ENCODE peak calls at places on chromosome 18, in four cellular contexts. One of them, this sample, is unnamed.

GRCh38 chr18:29305516-29305915 is 1128.6 kb upstream of the CDH2 start:
- DNase-seq in stimulated activated CD4-positive, alpha-beta T cell treated with anti-CD3 and anti-CD28 coated beads, Interleukin-2, amount 100 ng/mL, for 48 hours: no peak
- DNase-seq in stromal cell of bone marrow: no peak
- DNase-seq in neural crest cell: no peak
- DNase-seq in this sample: no peak

GRCh38 chr18:9722691-9723090 is 14.6 kb downstream of the RAB31 start:
- DNase-seq in stimulated activated CD4-positive, alpha-beta T cell treated with anti-CD3 and anti-CD28 coated beads, Interleukin-2, amount 100 ng/mL, for 48 hours: no peak
- DNase-seq in neural crest cell: no peak
- DNase-seq in stromal cell of bone marrow: no peak
- DNase-seq in this sample: no peak

GRCh38 chr18:22432672-22433137 is 15.0 kb upstream of the CTAGE1 start:
- DNase-seq in stimulated activated CD4-positive, alpha-beta T cell treated with anti-CD3 and anti-CD28 coated beads, Interleukin-2, amount 100 ng/mL, for 48 hours: no peak
- DNase-seq in neural crest cell: no peak
- DNase-seq in stromal cell of bone marrow: peak
- DNase-seq in this sample: peak

GRCh38 chr18:69648486-69648885 is 247.8 kb downstream of the DOK6 start:
- DNase-seq in stromal cell of bone marrow: no peak
- DNase-seq in stimulated activated CD4-positive, alpha-beta T cell treated with anti-CD3 and anti-CD28 coated beads, Interleukin-2, amount 100 ng/mL, for 48 hours: no peak
- DNase-seq in neural crest cell: no peak
- DNase-seq in this sample: no peak

GRCh38 chr18:67730884-67731283 is 214.4 kb upstream of the DSEL start:
- DNase-seq in stimulated activated CD4-positive, alpha-beta T cell treated with anti-CD3 and anti-CD28 coated beads, Interleukin-2, amount 100 ng/mL, for 48 hours: no peak
- DNase-seq in stromal cell of bone marrow: peak
- DNase-seq in neural crest cell: no peak
- DNase-seq in this sample: peak

GRCh38 chr18:3590096-3590655 is 140.2 kb downstream of the TGIF1 start:
- DNase-seq in stromal cell of bone marrow: no peak
- DNase-seq in stimulated activated CD4-positive, alpha-beta T cell treated with anti-CD3 and anti-CD28 coated beads, Interleukin-2, amount 100 ng/mL, for 48 hours: no peak
- DNase-seq in neural crest cell: no peak
- DNase-seq in this sample: no peak

GRCh38 chr18:58856881-58857280 is 7.8 kb upstream of the ZNF532 start:
- DNase-seq in stromal cell of bone marrow: peak
- DNase-seq in neural crest cell: no peak
- DNase-seq in stimulated activated CD4-positive, alpha-beta T cell treated with anti-CD3 and anti-CD28 coated beads, Interleukin-2, amount 100 ng/mL, for 48 hours: no peak
- DNase-seq in this sample: no peak

GRCh38 chr18:3790702-3791101 is 340.7 kb downstream of the TGIF1 start:
- DNase-seq in stromal cell of bone marrow: no peak
- DNase-seq in neural crest cell: no peak
- DNase-seq in stimulated activated CD4-positive, alpha-beta T cell treated with anti-CD3 and anti-CD28 coated beads, Interleukin-2, amount 100 ng/mL, for 48 hours: no peak
- DNase-seq in this sample: peak

GRCh38 chr18:8882632-8883408 is 177.5 kb downstream of the MTCL1 start:
- DNase-seq in neural crest cell: peak
- DNase-seq in stromal cell of bone marrow: no peak
- DNase-seq in stimulated activated CD4-positive, alpha-beta T cell treated with anti-CD3 and anti-CD28 coated beads, Interleukin-2, amount 100 ng/mL, for 48 hours: no peak
- DNase-seq in this sample: no peak

GRCh38 chr18:21145371-21145770 is 33.8 kb upstream of the ROCK1 start:
- DNase-seq in stimulated activated CD4-positive, alpha-beta T cell treated with anti-CD3 and anti-CD28 coated beads, Interleukin-2, amount 100 ng/mL, for 48 hours: no peak
- DNase-seq in stromal cell of bone marrow: no peak
- DNase-seq in neural crest cell: no peak
- DNase-seq in this sample: no peak

GRCh38 chr18:25055076-25055475 is 296.9 kb downstream of the ZNF521 start:
- DNase-seq in stimulated activated CD4-positive, alpha-beta T cell treated with anti-CD3 and anti-CD28 coated beads, Interleukin-2, amount 100 ng/mL, for 48 hours: no peak
- DNase-seq in stromal cell of bone marrow: peak
- DNase-seq in neural crest cell: no peak
- DNase-seq in this sample: no peak

GRCh38 chr18:48409591-48410094 is 460 bp upstream of the ZBTB7C start:
- DNase-seq in neural crest cell: peak
- DNase-seq in stimulated activated CD4-positive, alpha-beta T cell treated with anti-CD3 and anti-CD28 coated beads, Interleukin-2, amount 100 ng/mL, for 48 hours: no peak
- DNase-seq in stromal cell of bone marrow: no peak
- DNase-seq in this sample: no peak

GRCh38 chr18:70333757-70334156 is 44.9 kb downstream of the SOCS6 start:
- DNase-seq in stromal cell of bone marrow: peak
- DNase-seq in neural crest cell: no peak
- DNase-seq in stimulated activated CD4-positive, alpha-beta T cell treated with anti-CD3 and anti-CD28 coated beads, Interleukin-2, amount 100 ng/mL, for 48 hours: no peak
- DNase-seq in this sample: peak

GRCh38 chr18:2409906-2410305 is 161.4 kb downstream of the METTL4 start:
- DNase-seq in neural crest cell: no peak
- DNase-seq in stromal cell of bone marrow: no peak
- DNase-seq in stimulated activated CD4-positive, alpha-beta T cell treated with anti-CD3 and anti-CD28 coated beads, Interleukin-2, amount 100 ng/mL, for 48 hours: no peak
- DNase-seq in this sample: no peak

GRCh38 chr18:3162181-3162580 is 57.6 kb downstream of the MYOM1 start:
- DNase-seq in neural crest cell: no peak
- DNase-seq in stromal cell of bone marrow: no peak
- DNase-seq in stimulated activated CD4-positive, alpha-beta T cell treated with anti-CD3 and anti-CD28 coated beads, Interleukin-2, amount 100 ng/mL, for 48 hours: no peak
- DNase-seq in this sample: no peak

GRCh38 chr18:45557296-45557695 is 58.0 kb upstream of the SLC14A2 start:
- DNase-seq in neural crest cell: no peak
- DNase-seq in stromal cell of bone marrow: no peak
- DNase-seq in stimulated activated CD4-positive, alpha-beta T cell treated with anti-CD3 and anti-CD28 coated beads, Interleukin-2, amount 100 ng/mL, for 48 hours: no peak
- DNase-seq in this sample: no peak

GRCh38 chr18:65725421-65726050 is 25.3 kb upstream of the CDH7 start:
- DNase-seq in stimulated activated CD4-positive, alpha-beta T cell treated with anti-CD3 and anti-CD28 coated beads, Interleukin-2, amount 100 ng/mL, for 48 hours: no peak
- DNase-seq in stromal cell of bone marrow: no peak
- DNase-seq in neural crest cell: peak
- DNase-seq in this sample: no peak

GRCh38 chr18:38807915-38808314 is 1242.3 kb upstream of the CELF4 start:
- DNase-seq in neural crest cell: no peak
- DNase-seq in stimulated activated CD4-positive, alpha-beta T cell treated with anti-CD3 and anti-CD28 coated beads, Interleukin-2, amount 100 ng/mL, for 48 hours: no peak
- DNase-seq in stromal cell of bone marrow: no peak
- DNase-seq in this sample: no peak

GRCh38 chr18:48345596-48345995 is 63.6 kb downstream of the ZBTB7C start:
- DNase-seq in stimulated activated CD4-positive, alpha-beta T cell treated with anti-CD3 and anti-CD28 coated beads, Interleukin-2, amount 100 ng/mL, for 48 hours: no peak
- DNase-seq in neural crest cell: no peak
- DNase-seq in stromal cell of bone marrow: peak
- DNase-seq in this sample: no peak

GRCh38 chr18:54127759-54128378 is 96.6 kb downstream of the MBD2 start:
- DNase-seq in neural crest cell: peak
- DNase-seq in stimulated activated CD4-positive, alpha-beta T cell treated with anti-CD3 and anti-CD28 coated beads, Interleukin-2, amount 100 ng/mL, for 48 hours: no peak
- DNase-seq in stromal cell of bone marrow: peak
- DNase-seq in this sample: peak

GRCh38 chr18:12041561-12041960 is 52.1 kb upstream of the ANKRD62 start:
- DNase-seq in stromal cell of bone marrow: peak
- DNase-seq in stimulated activated CD4-positive, alpha-beta T cell treated with anti-CD3 and anti-CD28 coated beads, Interleukin-2, amount 100 ng/mL, for 48 hours: no peak
- DNase-seq in neural crest cell: no peak
- DNase-seq in this sample: peak

GRCh38 chr18:23277399-23277798 is 142.1 kb downstream of the CABLES1 start:
- DNase-seq in stimulated activated CD4-positive, alpha-beta T cell treated with anti-CD3 and anti-CD28 coated beads, Interleukin-2, amount 100 ng/mL, for 48 hours: no peak
- DNase-seq in neural crest cell: no peak
- DNase-seq in stromal cell of bone marrow: no peak
- DNase-seq in this sample: no peak

GRCh38 chr18:49920731-49921130 is 107.4 kb upstream of the ACAA2 start:
- DNase-seq in neural crest cell: no peak
- DNase-seq in stimulated activated CD4-positive, alpha-beta T cell treated with anti-CD3 and anti-CD28 coated beads, Interleukin-2, amount 100 ng/mL, for 48 hours: no peak
- DNase-seq in stromal cell of bone marrow: no peak
- DNase-seq in this sample: peak

GRCh38 chr18:21991081-21991534 is 178.3 kb upstream of the GATA6 start:
- DNase-seq in stromal cell of bone marrow: no peak
- DNase-seq in stimulated activated CD4-positive, alpha-beta T cell treated with anti-CD3 and anti-CD28 coated beads, Interleukin-2, amount 100 ng/mL, for 48 hours: no peak
- DNase-seq in neural crest cell: no peak
- DNase-seq in this sample: no peak

GRCh38 chr18:13403786-13404549 is 185.4 kb downstream of the LDLRAD4 start:
- DNase-seq in stromal cell of bone marrow: no peak
- DNase-seq in stimulated activated CD4-positive, alpha-beta T cell treated with anti-CD3 and anti-CD28 coated beads, Interleukin-2, amount 100 ng/mL, for 48 hours: no peak
- DNase-seq in neural crest cell: no peak
- DNase-seq in this sample: no peak

This sample was measured in skeletal muscle cell.